ENCODE peak calls at places on chromosomes 11 and 22, in five cellular contexts. One of them, this sample, is unnamed.

GRCh38 chr11:41201156-41201555 is 258.3 kb downstream of the LRRC4C start:
- DNase-seq in T-helper 2 cell: no peak
- DNase-seq in AG04450: no peak
- DNase-seq in GM06990: no peak
- DNase-seq in stimulated activated CD4-positive, alpha-beta T cell treated with anti-CD3 and anti-CD28 coated beads, Interleukin-2, amount 100 ng/mL, for 4 hours: no peak
- DNase-seq in this sample: peak

GRCh38 chr11:65911682-65912568 is 6.9 kb downstream of the C11orf68 start:
- DNase-seq in GM06990: no peak
- DNase-seq in stimulated activated CD4-positive, alpha-beta T cell treated with anti-CD3 and anti-CD28 coated beads, Interleukin-2, amount 100 ng/mL, for 4 hours: no peak
- DNase-seq in AG04450: no peak
- DNase-seq in T-helper 2 cell: no peak
- DNase-seq in this sample: no peak

GRCh38 chr11:90947930-90948329 is 725.1 kb upstream of the CHORDC1 start:
- DNase-seq in T-helper 2 cell: no peak
- DNase-seq in GM06990: no peak
- DNase-seq in AG04450: no peak
- DNase-seq in stimulated activated CD4-positive, alpha-beta T cell treated with anti-CD3 and anti-CD28 coated beads, Interleukin-2, amount 100 ng/mL, for 4 hours: no peak
- DNase-seq in this sample: no peak

GRCh38 chr11:30992513-30992849 is 377.1 kb downstream of the DCDC1 start:
- DNase-seq in T-helper 2 cell: no peak
- DNase-seq in GM06990: no peak
- DNase-seq in AG04450: no peak
- DNase-seq in stimulated activated CD4-positive, alpha-beta T cell treated with anti-CD3 and anti-CD28 coated beads, Interleukin-2, amount 100 ng/mL, for 4 hours: no peak
- DNase-seq in this sample: no peak

GRCh38 chr11:69443968-69444364 is 37.5 kb upstream of the LINC01488 start:
- DNase-seq in AG04450: no peak
- DNase-seq in T-helper 2 cell: no peak
- DNase-seq in GM06990: no peak
- DNase-seq in stimulated activated CD4-positive, alpha-beta T cell treated with anti-CD3 and anti-CD28 coated beads, Interleukin-2, amount 100 ng/mL, for 4 hours: no peak
- DNase-seq in this sample: no peak

GRCh38 chr22:40855104-40855959 is 1.1 kb downstream of the ST13 start:
- DNase-seq in AG04450: no peak
- DNase-seq in GM06990: peak
- DNase-seq in T-helper 2 cell: no peak
- DNase-seq in stimulated activated CD4-positive, alpha-beta T cell treated with anti-CD3 and anti-CD28 coated beads, Interleukin-2, amount 100 ng/mL, for 4 hours: no peak
- DNase-seq in this sample: no peak

GRCh38 chr11:116697011-116697410 is 75.8 kb downstream of the BUD13 start:
- DNase-seq in stimulated activated CD4-positive, alpha-beta T cell treated with anti-CD3 and anti-CD28 coated beads, Interleukin-2, amount 100 ng/mL, for 4 hours: no peak
- DNase-seq in GM06990: no peak
- DNase-seq in AG04450: no peak
- DNase-seq in T-helper 2 cell: no peak
- DNase-seq in this sample: no peak

GRCh38 chr22:37496651-37497599 is 10.7 kb upstream of the MFNG start:
- DNase-seq in AG04450: peak
- DNase-seq in GM06990: no peak
- DNase-seq in T-helper 2 cell: no peak
- DNase-seq in stimulated activated CD4-positive, alpha-beta T cell treated with anti-CD3 and anti-CD28 coated beads, Interleukin-2, amount 100 ng/mL, for 4 hours: no peak
- DNase-seq in this sample: no peak

GRCh38 chr11:61571337-61571736 is 9.5 kb downstream of the SYT7 start:
- DNase-seq in AG04450: no peak
- DNase-seq in stimulated activated CD4-positive, alpha-beta T cell treated with anti-CD3 and anti-CD28 coated beads, Interleukin-2, amount 100 ng/mL, for 4 hours: no peak
- DNase-seq in GM06990: no peak
- DNase-seq in T-helper 2 cell: no peak
- DNase-seq in this sample: peak

GRCh38 chr11:69102732-69103615 is 52.8 kb upstream of the SMIM38 start:
- DNase-seq in GM06990: no peak
- DNase-seq in stimulated activated CD4-positive, alpha-beta T cell treated with anti-CD3 and anti-CD28 coated beads, Interleukin-2, amount 100 ng/mL, for 4 hours: no peak
- DNase-seq in AG04450: no peak
- DNase-seq in T-helper 2 cell: no peak
- DNase-seq in this sample: no peak

GRCh38 chr22:36351921-36352774 is 35.6 kb downstream of the MYH9 start:
- DNase-seq in T-helper 2 cell: no peak
- DNase-seq in GM06990: no peak
- DNase-seq in AG04450: no peak
- DNase-seq in stimulated activated CD4-positive, alpha-beta T cell treated with anti-CD3 and anti-CD28 coated beads, Interleukin-2, amount 100 ng/mL, for 4 hours: no peak
- DNase-seq in this sample: no peak

GRCh38 chr11:64321026-64321425 is 3.1 kb downstream of the PRDX5 start:
- DNase-seq in stimulated activated CD4-positive, alpha-beta T cell treated with anti-CD3 and anti-CD28 coated beads, Interleukin-2, amount 100 ng/mL, for 4 hours: no peak
- DNase-seq in AG04450: no peak
- DNase-seq in T-helper 2 cell: no peak
- DNase-seq in GM06990: no peak
- DNase-seq in this sample: no peak

GRCh38 chr22:25021976-25022711 is 69.6 kb downstream of the KIAA1671 start:
- DNase-seq in GM06990: no peak
- DNase-seq in AG04450: no peak
- DNase-seq in T-helper 2 cell: no peak
- DNase-seq in stimulated activated CD4-positive, alpha-beta T cell treated with anti-CD3 and anti-CD28 coated beads, Interleukin-2, amount 100 ng/mL, for 4 hours: no peak
- DNase-seq in this sample: no peak

GRCh38 chr11:78740175-78741161 is 165.8 kb upstream of the NARS2 start:
- DNase-seq in T-helper 2 cell: no peak
- DNase-seq in AG04450: no peak
- DNase-seq in GM06990: no peak
- DNase-seq in stimulated activated CD4-positive, alpha-beta T cell treated with anti-CD3 and anti-CD28 coated beads, Interleukin-2, amount 100 ng/mL, for 4 hours: no peak
- DNase-seq in this sample: no peak

GRCh38 chr11:116807601-116808261 is 15.4 kb downstream of the APOA4 start:
- DNase-seq in T-helper 2 cell: no peak
- DNase-seq in stimulated activated CD4-positive, alpha-beta T cell treated with anti-CD3 and anti-CD28 coated beads, Interleukin-2, amount 100 ng/mL, for 4 hours: no peak
- DNase-seq in AG04450: no peak
- DNase-seq in GM06990: no peak
- DNase-seq in this sample: no peak

GRCh38 chr22:37752189-37753061 is 55.3 kb upstream of the GCAT start:
- DNase-seq in AG04450: peak
- DNase-seq in T-helper 2 cell: no peak
- DNase-seq in GM06990: no peak
- DNase-seq in stimulated activated CD4-positive, alpha-beta T cell treated with anti-CD3 and anti-CD28 coated beads, Interleukin-2, amount 100 ng/mL, for 4 hours: no peak
- DNase-seq in this sample: peak

GRCh38 chr11:92861641-92862040 is 107.8 kb upstream of the MTNR1B start:
- DNase-seq in AG04450: no peak
- DNase-seq in GM06990: no peak
- DNase-seq in T-helper 2 cell: no peak
- DNase-seq in stimulated activated CD4-positive, alpha-beta T cell treated with anti-CD3 and anti-CD28 coated beads, Interleukin-2, amount 100 ng/mL, for 4 hours: no peak
- DNase-seq in this sample: no peak

GRCh38 chr22:19799322-19800190 is 39.0 kb downstream of the TBX1 start:
- DNase-seq in AG04450: peak
- DNase-seq in stimulated activated CD4-positive, alpha-beta T cell treated with anti-CD3 and anti-CD28 coated beads, Interleukin-2, amount 100 ng/mL, for 4 hours: no peak
- DNase-seq in T-helper 2 cell: no peak
- DNase-seq in GM06990: no peak
- DNase-seq in this sample: no peak

GRCh38 chr11:78231962-78232459 is 43.3 kb downstream of the USP35 start:
- DNase-seq in T-helper 2 cell: no peak
- DNase-seq in stimulated activated CD4-positive, alpha-beta T cell treated with anti-CD3 and anti-CD28 coated beads, Interleukin-2, amount 100 ng/mL, for 4 hours: no peak
- DNase-seq in AG04450: peak
- DNase-seq in GM06990: no peak
- DNase-seq in this sample: no peak

GRCh38 chr11:111777094-111778046 is 11.2 kb upstream of the PPP2R1B start:
- DNase-seq in T-helper 2 cell: peak
- DNase-seq in GM06990: peak
- DNase-seq in AG04450: peak
- DNase-seq in stimulated activated CD4-positive, alpha-beta T cell treated with anti-CD3 and anti-CD28 coated beads, Interleukin-2, amount 100 ng/mL, for 4 hours: peak
- DNase-seq in this sample: peak

GRCh38 chr11:72430743-72431570 is 3.4 kb downstream of the CLPB start:
- DNase-seq in stimulated activated CD4-positive, alpha-beta T cell treated with anti-CD3 and anti-CD28 coated beads, Interleukin-2, amount 100 ng/mL, for 4 hours: no peak
- DNase-seq in AG04450: peak
- DNase-seq in GM06990: no peak
- DNase-seq in T-helper 2 cell: no peak
- DNase-seq in this sample: peak

GRCh38 chr11:118202599-118203422 is 22.0 kb downstream of the JAML start:
- DNase-seq in AG04450: no peak
- DNase-seq in stimulated activated CD4-positive, alpha-beta T cell treated with anti-CD3 and anti-CD28 coated beads, Interleukin-2, amount 100 ng/mL, for 4 hours: no peak
- DNase-seq in T-helper 2 cell: peak
- DNase-seq in GM06990: no peak
- DNase-seq in this sample: no peak

GRCh38 chr11:107770546-107770945 is 58.7 kb upstream of the SLN start:
- DNase-seq in AG04450: no peak
- DNase-seq in T-helper 2 cell: no peak
- DNase-seq in stimulated activated CD4-positive, alpha-beta T cell treated with anti-CD3 and anti-CD28 coated beads, Interleukin-2, amount 100 ng/mL, for 4 hours: no peak
- DNase-seq in GM06990: no peak
- DNase-seq in this sample: no peak

GRCh38 chr22:35991168-35991567 is 37.5 kb downstream of the RBFOX2 start:
- DNase-seq in T-helper 2 cell: no peak
- DNase-seq in stimulated activated CD4-positive, alpha-beta T cell treated with anti-CD3 and anti-CD28 coated beads, Interleukin-2, amount 100 ng/mL, for 4 hours: no peak
- DNase-seq in GM06990: no peak
- DNase-seq in AG04450: peak
- DNase-seq in this sample: no peak

GRCh38 chr22:48212727-48213126 is 1450.3 kb downstream of the TBC1D22A start:
- DNase-seq in GM06990: no peak
- DNase-seq in AG04450: no peak
- DNase-seq in T-helper 2 cell: no peak
- DNase-seq in stimulated activated CD4-positive, alpha-beta T cell treated with anti-CD3 and anti-CD28 coated beads, Interleukin-2, amount 100 ng/mL, for 4 hours: no peak
- DNase-seq in this sample: no peak

GRCh38 chr22:49203863-49204598 is 623.6 kb downstream of the BRD1 start:
- DNase-seq in AG04450: no peak
- DNase-seq in GM06990: no peak
- DNase-seq in stimulated activated CD4-positive, alpha-beta T cell treated with anti-CD3 and anti-CD28 coated beads, Interleukin-2, amount 100 ng/mL, for 4 hours: no peak
- DNase-seq in T-helper 2 cell: no peak
- DNase-seq in this sample: no peak

GRCh38 chr11:94183886-94184264 is 55.2 kb downstream of the PANX1 start:
- DNase-seq in GM06990: peak
- DNase-seq in T-helper 2 cell: no peak
- DNase-seq in AG04450: no peak
- DNase-seq in stimulated activated CD4-positive, alpha-beta T cell treated with anti-CD3 and anti-CD28 coated beads, Interleukin-2, amount 100 ng/mL, for 4 hours: no peak
- DNase-seq in this sample: peak

GRCh38 chr22:26718905-26719304 is 61.5 kb downstream of the MIAT start:
- DNase-seq in GM06990: no peak
- DNase-seq in AG04450: peak
- DNase-seq in stimulated activated CD4-positive, alpha-beta T cell treated with anti-CD3 and anti-CD28 coated beads, Interleukin-2, amount 100 ng/mL, for 4 hours: no peak
- DNase-seq in T-helper 2 cell: no peak
- DNase-seq in this sample: no peak

GRCh38 chr11:131464024-131464423 is 93.6 kb downstream of the NTM start:
- DNase-seq in AG04450: no peak
- DNase-seq in T-helper 2 cell: no peak
- DNase-seq in stimulated activated CD4-positive, alpha-beta T cell treated with anti-CD3 and anti-CD28 coated beads, Interleukin-2, amount 100 ng/mL, for 4 hours: no peak
- DNase-seq in GM06990: no peak
- DNase-seq in this sample: no peak

GRCh38 chr11:74820763-74821162 is 72.1 kb downstream of the RNF169 start:
- DNase-seq in stimulated activated CD4-positive, alpha-beta T cell treated with anti-CD3 and anti-CD28 coated beads, Interleukin-2, amount 100 ng/mL, for 4 hours: no peak
- DNase-seq in T-helper 2 cell: no peak
- DNase-seq in GM06990: no peak
- DNase-seq in AG04450: peak
- DNase-seq in this sample: no peak

GRCh38 chr22:39349506-39349966 is 255 bp upstream of the SYNGR1 start:
- DNase-seq in T-helper 2 cell: no peak
- DNase-seq in AG04450: no peak
- DNase-seq in stimulated activated CD4-positive, alpha-beta T cell treated with anti-CD3 and anti-CD28 coated beads, Interleukin-2, amount 100 ng/mL, for 4 hours: no peak
- DNase-seq in GM06990: peak
- DNase-seq in this sample: peak

GRCh38 chr22:49586244-49586748 is 241.4 kb downstream of the BRD1 start:
- DNase-seq in T-helper 2 cell: no peak
- DNase-seq in stimulated activated CD4-positive, alpha-beta T cell treated with anti-CD3 and anti-CD28 coated beads, Interleukin-2, amount 100 ng/mL, for 4 hours: no peak
- DNase-seq in GM06990: no peak
- DNase-seq in AG04450: no peak
- DNase-seq in this sample: no peak

GRCh38 chr11:134069426-134069921 is 602 bp downstream of the JAM3 start:
- DNase-seq in AG04450: no peak
- DNase-seq in GM06990: no peak
- DNase-seq in stimulated activated CD4-positive, alpha-beta T cell treated with anti-CD3 and anti-CD28 coated beads, Interleukin-2, amount 100 ng/mL, for 4 hours: no peak
- DNase-seq in T-helper 2 cell: no peak
- DNase-seq in this sample: peak

GRCh38 chr11:15944460-15944859 is 411.9 kb downstream of the SOX6 start:
- DNase-seq in T-helper 2 cell: no peak
- DNase-seq in GM06990: no peak
- DNase-seq in AG04450: no peak
- DNase-seq in stimulated activated CD4-positive, alpha-beta T cell treated with anti-CD3 and anti-CD28 coated beads, Interleukin-2, amount 100 ng/mL, for 4 hours: no peak
- DNase-seq in this sample: peak

GRCh38 chr11:126415669-126416420 is 60.4 kb downstream of the ST3GAL4 start:
- DNase-seq in AG04450: no peak
- DNase-seq in T-helper 2 cell: no peak
- DNase-seq in stimulated activated CD4-positive, alpha-beta T cell treated with anti-CD3 and anti-CD28 coated beads, Interleukin-2, amount 100 ng/mL, for 4 hours: no peak
- DNase-seq in GM06990: no peak
- DNase-seq in this sample: peak

GRCh38 chr11:78138694-78139421 is 568 bp downstream of the ALG8 start:
- DNase-seq in T-helper 2 cell: peak
- DNase-seq in stimulated activated CD4-positive, alpha-beta T cell treated with anti-CD3 and anti-CD28 coated beads, Interleukin-2, amount 100 ng/mL, for 4 hours: peak
- DNase-seq in AG04450: no peak
- DNase-seq in GM06990: peak
- DNase-seq in this sample: no peak

GRCh38 chr11:57711414-57712255 is at the start of gene MED19:
- DNase-seq in AG04450: peak
- DNase-seq in GM06990: peak
- DNase-seq in T-helper 2 cell: peak
- DNase-seq in stimulated activated CD4-positive, alpha-beta T cell treated with anti-CD3 and anti-CD28 coated beads, Interleukin-2, amount 100 ng/mL, for 4 hours: peak
- DNase-seq in this sample: peak

GRCh38 chr11:45362636-45363035 is 76.5 kb upstream of the SYT13 start:
- DNase-seq in stimulated activated CD4-positive, alpha-beta T cell treated with anti-CD3 and anti-CD28 coated beads, Interleukin-2, amount 100 ng/mL, for 4 hours: no peak
- DNase-seq in T-helper 2 cell: no peak
- DNase-seq in GM06990: no peak
- DNase-seq in AG04450: no peak
- DNase-seq in this sample: no peak